ENCODE peak calls at places on chromosome 2, in seven cellular contexts. One of them, this sample, is unnamed.

GRCh38 chr2:182666674-182667320 is 49.3 kb upstream of the DNAJC10 start:
- DNase-seq in ovary: no peak
- DNase-seq in transverse colon: no peak
- DNase-seq in body of pancreas: peak; percentile 15
- DNase-seq in heart left ventricle: no peak
- DNase-seq in IMR-90: peak; percentile 46
- DNase-seq in H1: no peak
- DNase-seq in this sample: no peak

GRCh38 chr2:71226391-71226964 is 425 bp downstream of the PAIP2B start:
- DNase-seq in body of pancreas: peak; percentile 85
- DNase-seq in heart left ventricle: peak; percentile 54
- DNase-seq in IMR-90: no peak
- DNase-seq in transverse colon: peak; percentile 70
- DNase-seq in ovary: peak; percentile 70
- DNase-seq in H1: no peak
- DNase-seq in this sample: peak; percentile 11

GRCh38 chr2:178870703-178871102 is 63.5 kb upstream of the TTN start:
- DNase-seq in H1: no peak
- DNase-seq in heart left ventricle: no peak
- DNase-seq in IMR-90: peak; percentile 13
- DNase-seq in transverse colon: no peak
- DNase-seq in ovary: no peak
- DNase-seq in body of pancreas: no peak
- DNase-seq in this sample: no peak

GRCh38 chr2:44578401-44579135 is 216.8 kb downstream of the CAMKMT start:
- DNase-seq in ovary: no peak
- DNase-seq in body of pancreas: peak; percentile 13
- DNase-seq in IMR-90: peak; percentile 56
- DNase-seq in transverse colon: no peak
- DNase-seq in H1: no peak
- DNase-seq in heart left ventricle: no peak
- DNase-seq in this sample: no peak

GRCh38 chr2:98049991-98050519 is 36.9 kb upstream of the VWA3B start:
- DNase-seq in body of pancreas: no peak
- DNase-seq in H1: no peak
- DNase-seq in IMR-90: no peak
- DNase-seq in heart left ventricle: no peak
- DNase-seq in ovary: no peak
- DNase-seq in transverse colon: peak; percentile 42
- DNase-seq in this sample: no peak

GRCh38 chr2:126810001-126810400 is 88.7 kb upstream of the TEX51 start:
- DNase-seq in H1: no peak
- DNase-seq in body of pancreas: no peak
- DNase-seq in IMR-90: no peak
- DNase-seq in heart left ventricle: no peak
- DNase-seq in transverse colon: no peak
- DNase-seq in ovary: no peak
- DNase-seq in this sample: no peak

GRCh38 chr2:203756161-203756560 is 49.7 kb downstream of the CD28 start:
- DNase-seq in heart left ventricle: no peak
- DNase-seq in transverse colon: no peak
- DNase-seq in body of pancreas: no peak
- DNase-seq in IMR-90: no peak
- DNase-seq in ovary: no peak
- DNase-seq in H1: no peak
- DNase-seq in this sample: no peak

GRCh38 chr2:239087041-239087710 is 239.3 kb downstream of the TWIST2 start:
- DNase-seq in transverse colon: no peak
- DNase-seq in H1: no peak
- DNase-seq in heart left ventricle: no peak
- DNase-seq in body of pancreas: no peak
- DNase-seq in ovary: no peak
- DNase-seq in IMR-90: peak; percentile 44
- DNase-seq in this sample: no peak

GRCh38 chr2:2512931-2513330 is 181.9 kb upstream of the MYT1L start:
- DNase-seq in body of pancreas: no peak
- DNase-seq in IMR-90: no peak
- DNase-seq in transverse colon: no peak
- DNase-seq in heart left ventricle: no peak
- DNase-seq in ovary: no peak
- DNase-seq in H1: no peak
- DNase-seq in this sample: no peak

GRCh38 chr2:152627010-152627957 is 90.0 kb downstream of the PRPF40A start:
- DNase-seq in transverse colon: no peak
- DNase-seq in ovary: no peak
- DNase-seq in heart left ventricle: no peak
- DNase-seq in H1: no peak
- DNase-seq in body of pancreas: no peak
- DNase-seq in IMR-90: peak; percentile 55
- DNase-seq in this sample: no peak

DNA sequence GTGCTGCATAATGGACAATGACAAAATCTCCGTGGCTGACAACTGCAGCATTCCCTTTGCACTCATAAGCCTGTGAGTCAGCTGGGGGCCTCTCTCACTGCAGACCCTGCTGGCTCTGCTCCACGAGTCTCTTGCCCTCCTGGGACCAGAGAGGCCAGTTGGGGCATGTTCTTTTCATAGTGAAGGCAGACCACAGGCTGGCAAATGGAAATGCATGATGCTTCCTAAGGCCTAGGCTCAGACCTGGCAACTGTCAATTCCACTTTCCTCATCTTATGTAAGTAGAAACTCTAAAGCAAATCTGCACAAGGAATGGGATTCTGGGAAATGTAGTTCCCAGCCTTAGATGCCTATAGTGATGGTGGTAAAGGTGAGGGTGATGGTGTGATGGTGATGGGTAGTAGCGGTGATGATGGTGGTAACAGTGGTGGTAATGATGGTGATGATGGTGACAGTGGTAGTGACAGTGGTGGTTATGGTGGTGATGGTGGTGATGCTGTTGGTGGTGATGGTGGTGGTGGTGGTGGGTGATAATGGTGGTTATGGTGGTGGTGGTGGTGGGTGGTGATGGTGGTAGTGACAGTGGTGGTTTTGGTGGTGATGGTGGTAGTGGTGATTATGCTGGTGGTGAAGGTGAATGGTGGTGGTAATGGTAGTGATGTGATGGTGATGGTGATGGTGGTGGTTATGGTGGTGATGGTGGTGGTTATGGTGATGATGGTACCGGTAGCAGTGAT is 185.8 kb upstream of the ARL4C start:
- DNase-seq in transverse colon: no peak
- DNase-seq in body of pancreas: no peak
- DNase-seq in heart left ventricle: no peak
- DNase-seq in H1: no peak
- DNase-seq in ovary: no peak
- DNase-seq in IMR-90: peak; percentile 49
- DNase-seq in this sample: no peak
- H3K4me1 ChIP-seq in transverse colon: no peaks in the 10 kb centered on the region
- H3K4me1 ChIP-seq in body of pancreas: no peaks in the 10 kb centered on the region
- H3K4me1 ChIP-seq in heart left ventricle: no peaks in the 10 kb centered on the region
- H3K4me1 ChIP-seq in H1: peaks cover 11% of the 10 kb centered on the region
- H3K4me1 ChIP-seq in ovary: no peaks in the 10 kb centered on the region
- H3K4me1 ChIP-seq in IMR-90: peaks cover 30% of the 10 kb centered on the region
- H3K4me1 ChIP-seq in this sample: no peaks in the 10 kb centered on the region

GRCh38 chr2:226116346-226116745 is 683.3 kb downstream of the IRS1 start:
- DNase-seq in IMR-90: no peak
- DNase-seq in H1: no peak
- DNase-seq in body of pancreas: no peak
- DNase-seq in heart left ventricle: no peak
- DNase-seq in transverse colon: no peak
- DNase-seq in ovary: no peak
- DNase-seq in this sample: no peak

GRCh38 chr2:226117506-226118065 is 682.0 kb downstream of the IRS1 start:
- DNase-seq in ovary: no peak
- DNase-seq in body of pancreas: no peak
- DNase-seq in heart left ventricle: no peak
- DNase-seq in transverse colon: no peak
- DNase-seq in H1: no peak
- DNase-seq in IMR-90: peak; percentile 66
- DNase-seq in this sample: no peak

GRCh38 chr2:226121339-226121738 is 678.3 kb downstream of the IRS1 start:
- DNase-seq in IMR-90: peak; percentile 17
- DNase-seq in H1: no peak
- DNase-seq in ovary: no peak
- DNase-seq in heart left ventricle: no peak
- DNase-seq in transverse colon: no peak
- DNase-seq in body of pancreas: no peak
- DNase-seq in this sample: no peak

GRCh38 chr2:226115832-226116200 is 683.8 kb downstream of the IRS1 start:
- DNase-seq in IMR-90: no peak
- DNase-seq in ovary: no peak
- DNase-seq in body of pancreas: no peak
- DNase-seq in transverse colon: no peak
- DNase-seq in H1: no peak
- DNase-seq in heart left ventricle: no peak
- DNase-seq in this sample: no peak

DNA sequence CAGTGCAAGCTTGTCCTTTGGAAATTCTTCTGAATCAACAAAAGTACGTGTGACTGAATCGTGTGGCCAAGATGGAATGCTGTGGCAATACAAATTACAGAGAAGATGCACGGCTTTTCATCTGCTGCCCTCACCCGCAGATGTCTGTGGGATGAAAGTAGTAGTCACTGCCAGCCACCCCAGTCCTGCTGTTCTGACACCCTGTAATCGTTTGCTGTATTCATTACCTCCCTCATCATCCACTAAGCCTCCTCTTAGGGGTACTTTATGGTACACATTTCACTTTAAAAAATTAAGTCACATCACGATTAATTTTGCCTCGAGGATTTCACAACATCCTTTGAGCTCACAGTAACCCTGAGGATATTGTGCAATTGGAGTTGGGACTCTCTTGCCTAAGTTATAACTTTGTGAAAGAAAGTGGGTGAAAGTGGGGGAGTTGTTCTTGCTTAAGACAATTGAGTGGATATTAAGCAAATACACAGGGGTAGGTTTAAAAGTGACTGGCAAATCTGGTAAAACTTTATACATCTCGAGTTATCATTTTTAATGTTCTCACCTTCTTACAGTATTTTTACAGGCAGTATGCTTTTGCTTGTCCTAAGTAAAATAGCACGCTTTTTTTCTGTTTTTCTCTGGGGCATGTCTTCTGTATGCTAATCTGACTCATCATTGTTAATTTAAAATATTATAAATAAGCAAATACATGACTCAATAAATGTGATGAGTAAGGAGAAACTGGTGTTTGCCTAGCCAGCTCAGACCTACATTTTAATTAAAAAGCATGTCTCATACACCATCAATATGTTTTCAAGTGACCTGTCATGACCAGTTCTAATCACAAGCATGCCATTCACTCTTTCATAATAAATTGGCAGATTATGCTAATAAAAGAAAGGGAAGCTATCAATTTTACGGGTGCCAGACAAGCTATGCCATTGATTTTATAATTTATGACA is 680.9 kb downstream of the IRS1 start:
- DNase-seq in transverse colon: no peak
- DNase-seq in H1: no peak
- DNase-seq in heart left ventricle: no peak
- DNase-seq in body of pancreas: peak; percentile 24
- DNase-seq in ovary: no peak
- DNase-seq in IMR-90: peak; percentile 91
- DNase-seq in this sample: peak; percentile 26
- TF ChIP-seq POLR2A in transverse colon: no peak
- TF ChIP-seq POLR2A in H1: no peak
- TF ChIP-seq POLR2A in heart left ventricle: no peak
- TF ChIP-seq POLR2A in body of pancreas: no peak
- TF ChIP-seq POLR2A in ovary: no peak
- TF ChIP-seq POLR2A in IMR-90: no peak
- TF ChIP-seq POLR2A in this sample: no peak

DNA sequence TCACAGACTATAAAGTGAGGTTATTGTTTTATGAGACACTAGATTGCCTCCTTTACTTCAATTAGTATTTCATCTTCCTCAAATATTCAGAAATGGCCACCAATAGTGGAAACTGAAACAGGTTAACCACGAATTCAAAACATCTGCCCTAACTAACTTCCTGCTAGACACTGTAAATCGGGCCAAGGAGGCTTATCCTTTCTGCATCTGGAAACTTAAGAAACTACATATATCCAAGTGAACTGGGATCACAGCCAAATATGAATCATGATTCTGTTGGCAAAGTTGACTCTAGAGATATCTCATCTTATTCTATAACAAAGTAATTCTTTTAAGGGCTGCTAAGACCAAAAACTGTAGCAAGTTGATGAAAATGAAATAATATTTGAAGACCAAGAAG is 136.6 kb upstream of the ZC3H15 start:
- DNase-seq in heart left ventricle: no peak
- DNase-seq in IMR-90: peak; percentile 90
- DNase-seq in H1: no peak
- DNase-seq in body of pancreas: no peak
- DNase-seq in ovary: no peak
- DNase-seq in transverse colon: no peak
- DNase-seq in this sample: no peak
- H3K4me1 ChIP-seq in heart left ventricle: no peaks in the 10 kb centered on the region
- H3K4me1 ChIP-seq in IMR-90: no peaks in the 10 kb centered on the region
- H3K4me1 ChIP-seq in H1: no peaks in the 10 kb centered on the region
- H3K4me1 ChIP-seq in body of pancreas: peaks cover 12% of the 10 kb centered on the region
- H3K4me1 ChIP-seq in ovary: peaks cover 2% of the 10 kb centered on the region
- H3K4me1 ChIP-seq in transverse colon: peaks cover 10% of the 10 kb centered on the region
- H3K4me1 ChIP-seq in this sample: no peaks in the 10 kb centered on the region

GRCh38 chr2:226151157-226151556 is 648.5 kb downstream of the IRS1 start:
- DNase-seq in IMR-90: peak; percentile 10
- DNase-seq in transverse colon: no peak
- DNase-seq in heart left ventricle: no peak
- DNase-seq in ovary: peak; percentile 45
- DNase-seq in body of pancreas: no peak
- DNase-seq in H1: no peak
- DNase-seq in this sample: no peak

GRCh38 chr2:226153553-226153952 is 646.1 kb downstream of the IRS1 start:
- DNase-seq in IMR-90: no peak
- DNase-seq in H1: no peak
- DNase-seq in ovary: no peak
- DNase-seq in heart left ventricle: no peak
- DNase-seq in body of pancreas: no peak
- DNase-seq in transverse colon: no peak
- DNase-seq in this sample: no peak

GRCh38 chr2:226154610-226155009 is 645.0 kb downstream of the IRS1 start:
- DNase-seq in ovary: no peak
- DNase-seq in H1: no peak
- DNase-seq in IMR-90: no peak
- DNase-seq in transverse colon: no peak
- DNase-seq in heart left ventricle: no peak
- DNase-seq in body of pancreas: no peak
- DNase-seq in this sample: no peak

GRCh38 chr2:226158229-226158628 is 641.4 kb downstream of the IRS1 start:
- DNase-seq in IMR-90: no peak
- DNase-seq in transverse colon: no peak
- DNase-seq in H1: no peak
- DNase-seq in body of pancreas: no peak
- DNase-seq in ovary: no peak
- DNase-seq in heart left ventricle: no peak
- DNase-seq in this sample: no peak

DNA sequence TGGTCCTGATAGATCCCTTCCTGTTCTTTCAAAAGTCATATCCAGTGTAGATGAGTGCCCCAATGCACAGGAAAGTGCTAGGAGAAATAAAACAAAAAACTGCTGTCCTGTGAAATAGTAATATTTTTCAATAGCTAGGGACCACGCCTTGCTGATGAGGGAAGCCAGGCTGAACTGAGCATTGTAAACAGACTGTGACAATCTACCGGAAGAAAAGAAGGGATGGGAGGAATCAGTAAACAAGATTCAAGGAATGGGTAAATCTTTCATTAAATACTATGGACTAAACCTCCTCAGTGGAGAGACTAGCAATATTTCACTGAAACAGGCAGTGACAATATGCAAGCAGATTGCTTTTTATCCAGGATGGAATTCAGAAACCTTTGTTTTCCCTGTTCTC is 644.1 kb downstream of the IRS1 start:
- DNase-seq in H1: no peak
- DNase-seq in IMR-90: no peak
- DNase-seq in ovary: no peak
- DNase-seq in transverse colon: no peak
- DNase-seq in heart left ventricle: no peak
- DNase-seq in body of pancreas: no peak
- DNase-seq in this sample: no peak
- TF ChIP-seq POLR2A in H1: no peak
- TF ChIP-seq POLR2A in IMR-90: no peak
- TF ChIP-seq POLR2A in ovary: no peak
- TF ChIP-seq POLR2A in transverse colon: no peak
- TF ChIP-seq POLR2A in heart left ventricle: no peak
- TF ChIP-seq POLR2A in body of pancreas: no peak
- TF ChIP-seq POLR2A in this sample: no peak